ENCODE peak calls at places on chromosomes 4 and X, in seven cellular contexts. A is T-helper 17 cell, O is germinal center, B is cardiac muscle cell, C is HFF-Myc, I is ELR, J is dermis blood vessel endothelial cell. T is an unnamed sample.

GRCh38 chrX:2967584-2967983 is 38.4 kb upstream of the ARSD start:
- DNase-seq in C (no peak), I (no peak), J (no peak), O (no peak), B (no peak), A (no peak), T (no peak)

GRCh38 chr4:150306719-150307118 is 228.5 kb downstream of the DCLK2 start:
- DNase-seq in J (no peak), I (no peak), C (no peak), O (no peak), B (no peak), A (no peak), T (no peak)

GRCh38 chr4:10762541-10762940 is 78.0 kb upstream of the CLNK start:
- DNase-seq in O (no peak), J (peak), A (no peak), B (peak), I (peak), C (peak), T (peak)

GRCh38 chr4:163591614-163592020 is 97.1 kb downstream of the TMA16 start:
- DNase-seq in O (peak), I (no peak), A (no peak), J (no peak), C (no peak), B (no peak), T (no peak)

GRCh38 chr4:123018391-123018755 is 96.0 kb upstream of the NUDT6 start:
- DNase-seq in B (no peak), I (no peak), C (no peak), J (peak), A (no peak), O (no peak), T (no peak)

GRCh38 chr4:153750197-153750817 is 9.5 kb downstream of the RNF175 start:
- DNase-seq in J (peak), A (peak), C (peak), O (peak), I (peak), B (peak), T (peak)

GRCh38 chr4:137070614-137071013 is 461.7 kb downstream of the PCDH18 start:
- DNase-seq in A (no peak), C (no peak), I (no peak), J (no peak), O (no peak), B (no peak), T (no peak)

GRCh38 chrX:1140236-1140681 is 72.2 kb downstream of the CRLF2 start:
- DNase-seq in B (no peak), O (no peak), A (no peak), C (no peak), J (no peak), I (no peak), T (no peak)

GRCh38 chr4:101020956-101021355 is 326.4 kb downstream of the PPP3CA start:
- DNase-seq in J (peak), O (no peak), I (peak), C (peak), B (peak), A (no peak), T (peak)

GRCh38 chr4:119286377-119287002 is 35.4 kb downstream of the FABP2 start:
- DNase-seq in C (no peak), I (peak), O (no peak), B (peak), J (peak), A (peak), T (peak)

GRCh38 chrX:116749943-116750342 is 287.2 kb upstream of the CT83 start:
- DNase-seq in C (no peak), B (no peak), J (no peak), I (peak), A (no peak), O (no peak), T (no peak)

GRCh38 chr4:38610844-38611550 is 53.0 kb upstream of the KLF3 start:
- DNase-seq in C (no peak), J (no peak), I (no peak), A (no peak), B (no peak), O (no peak), T (no peak)

GRCh38 chr4:168059251-168059650 is 33.1 kb upstream of the ANXA10 start:
- DNase-seq in J (no peak), B (peak), I (peak), A (no peak), C (no peak), O (no peak), T (peak)

GRCh38 chrX:138191998-138192397 is 519.5 kb downstream of the FGF13 start:
- DNase-seq in J (no peak), C (no peak), B (peak), A (no peak), I (peak), O (no peak), T (no peak)

GRCh38 chr4:109406337-109406931 is 27.2 kb upstream of the SEC24B start:
- DNase-seq in J (peak), A (no peak), O (peak), B (peak), C (peak), I (peak), T (peak)